ENCODE peak calls at places on chromosomes 2 and 18, in seven cellular contexts. H is heart right ventricle; Z is HS-27A; I is stimulated activated CD8-positive, alpha-beta memory T cell treated with anti-CD3 and anti-CD28 coated beads, Interleukin-12 subunit alpha, Interleukin-12 subunit beta, amount 100 ng/mL, for 4 hours; S is fibroblast of mammary gland; V is fibroblast of the conjunctiva; L is hepatic stellate cell. E is an unnamed sample.

GRCh38 chr2:28080911-28081310 is 190.4 kb downstream of the BABAM2 start:
- DNase-seq in H (no peak), Z (no peak), I (no peak), S (peak), V (no peak), L (no peak), E (no peak)

GRCh38 chr18:8507361-8507760 is 101.9 kb upstream of the RAB12 start:
- DNase-seq in H (no peak), Z (no peak), I (no peak), S (peak), V (no peak), L (no peak), E (peak)

GRCh38 chr2:241686322-241686648 is 330 bp downstream of the DTYMK start:
- DNase-seq in H (no peak), Z (no peak), I (no peak), S (no peak), V (no peak), L (no peak), E (no peak)

GRCh38 chr2:179622122-179622521 is 239.3 kb downstream of the ZNF385B start:
- DNase-seq in H (no peak), Z (no peak), I (no peak), S (peak), V (no peak), L (no peak), E (no peak)

GRCh38 chr2:238999290-238999741 is 151.4 kb downstream of the TWIST2 start:
- DNase-seq in H (no peak), Z (no peak), I (no peak), S (peak), V (no peak), L (no peak), E (peak)

GRCh38 chr18:70453058-70453775 is 164.4 kb downstream of the SOCS6 start:
- DNase-seq in H (no peak), Z (no peak), I (no peak), S (no peak), V (no peak), L (no peak), E (no peak)

GRCh38 chr18:77068321-77068841 is 64.2 kb downstream of the MBP start:
- DNase-seq in H (no peak), Z (no peak), I (no peak), S (peak), V (no peak), L (no peak), E (no peak)

GRCh38 chr2:106990307-106990706 is 104.3 kb upstream of the ST6GAL2 start:
- DNase-seq in H (no peak), Z (peak), I (no peak), S (peak), V (no peak), L (peak), E (no peak)

E was measured in right atrium auricular region.